ENCODE peak calls at places on chromosomes 1 and 21, in five cellular contexts. N, C, L, P and O are unnamed samples.

GRCh38 chr1:32647308-32648134 is 2.8 kb downstream of the ZBTB8OS start:
- DNase-seq in L (no peak), P (no peak), N (no peak), C (peak; percentile 8), O (no peak)

GRCh38 chr1:247574664-247575063 is 13.5 kb upstream of the OR2G2 start:
- DNase-seq in C (no peak), P (no peak), N (no peak), L (no peak), O (no peak)

GRCh38 chr1:111559736-111560279 is 56.4 kb upstream of the ADORA3 start:
- DNase-seq in L (peak; percentile 44), C (peak; percentile 92), P (no peak), N (peak; percentile 57), O (peak; percentile 67)

GRCh38 chr1:248873993-248874671 is 15.2 kb upstream of the ZNF692 start:
- DNase-seq in N (peak; percentile 81), P (peak; percentile 96), L (peak; percentile 84), C (peak; percentile 84), O (no peak)

GRCh38 chr1:109579044-109579443 is 30.6 kb downstream of the GNAI3 start:
- DNase-seq in L (no peak), C (peak; percentile 57), P (no peak), N (no peak), O (no peak)

GRCh38 chr1:160359559-160360226 is 7.2 kb upstream of the NHLH1 start:
- DNase-seq in N (peak; percentile 23), P (no peak), L (no peak), C (peak; percentile 33), O (no peak)

GRCh38 chr1:248691567-248692155 is 10.9 kb downstream of the OR14I1 start:
- DNase-seq in L (no peak), N (no peak), C (no peak), P (no peak), O (no peak)

GRCh38 chr21:30354308-30355005 is 6.1 kb upstream of the KRTAP23-1 start:
- DNase-seq in C (no peak), N (no peak), L (no peak), P (no peak), O (no peak)

GRCh38 chr1:147618077-147618569 is 52.2 kb downstream of the ACP6 start:
- DNase-seq in L (no peak), N (no peak), C (no peak), P (no peak), O (no peak)

GRCh38 chr1:156912861-156913808 is 7.3 kb upstream of the LRRC71 start:
- DNase-seq in P (no peak), L (no peak), N (no peak), C (no peak), O (no peak)

GRCh38 chr1:20551945-20552727 is at the start of gene FAM43B:
- DNase-seq in P (no peak), C (peak; percentile 58), L (no peak), N (no peak), O (no peak)

GRCh38 chr21:40176732-40177131 is 309.5 kb downstream of the PCP4 start:
- DNase-seq in P (no peak), C (no peak), L (no peak), N (no peak), O (no peak)

GRCh38 chr1:153509729-153510354 is 25.9 kb downstream of the S100A6 start:
- DNase-seq in L (peak; percentile 19), C (no peak), P (no peak), N (no peak), O (no peak)

GRCh38 chr1:62325696-62326095 is 6.5 kb upstream of the KANK4 start:
- DNase-seq in N (peak; percentile 40), L (peak; percentile 99), C (peak; percentile 93), P (no peak), O (no peak)

GRCh38 chr21:32496536-32496935 is 84.0 kb downstream of the EVA1C start:
- DNase-seq in P (no peak), N (no peak), L (no peak), C (no peak), O (no peak)

GRCh38 chr1:157219600-157219999 is 81.4 kb upstream of the ETV3 start:
- DNase-seq in C (no peak), L (no peak), P (no peak), N (no peak), O (no peak)

GRCh38 chr1:214566158-214567104 is 15.0 kb upstream of the PTPN14 start:
- DNase-seq in L (peak; percentile 82), P (no peak), C (peak; percentile 89), N (peak; percentile 84), O (no peak)

GRCh38 chr1:154328318-154329151 is 3.2 kb downstream of the ATP8B2 start:
- DNase-seq in P (no peak), N (peak; percentile 60), L (peak; percentile 58), C (peak; percentile 78), O (no peak)

GRCh38 chr1:12544357-12544756 is 73.7 kb downstream of the DHRS3 start:
- DNase-seq in C (no peak), L (no peak), P (no peak), N (no peak), O (no peak)

GRCh38 chr21:16418663-16419062 is 688.9 kb downstream of the USP25 start:
- DNase-seq in P (no peak), C (peak; percentile 18), N (no peak), L (no peak), O (no peak)

GRCh38 chr1:245060684-245061374 is 94.0 kb upstream of the KIF26B start:
- DNase-seq in L (no peak), P (no peak), N (no peak), C (no peak), O (no peak)

GRCh38 chr1:10901091-10901893 is 104.8 kb upstream of the CASZ1 start:
- DNase-seq in P (no peak), N (no peak), C (peak; percentile 37), L (peak; percentile 64), O (no peak)

GRCh38 chr1:42430286-42430685 is 25.5 kb downstream of the ZMYND12 start:
- DNase-seq in N (no peak), C (no peak), L (no peak), P (no peak), O (no peak)

GRCh38 chr21:16424331-16424749 is 694.6 kb downstream of the USP25 start:
- DNase-seq in L (peak; percentile 52), N (peak; percentile 11), P (no peak), C (peak; percentile 75), O (no peak)

GRCh38 chr1:19872190-19872589 is 10.0 kb upstream of the OTUD3 start:
- DNase-seq in C (no peak), P (no peak), L (peak; percentile 83), N (no peak), O (no peak)

GRCh38 chr1:162210171-162210570 is 140.7 kb downstream of the NOS1AP start:
- DNase-seq in N (no peak), P (no peak), C (no peak), L (no peak), O (no peak)

GRCh38 chr1:115158181-115158580 is 68.9 kb upstream of the TSPAN2 start:
- DNase-seq in N (no peak), P (no peak), C (peak; percentile 71), L (peak; percentile 95), O (no peak)

GRCh38 chr1:64686828-64687724 is 57.8 kb upstream of the RAVER2 start:
- DNase-seq in C (peak; percentile 49), L (peak; percentile 21), P (peak; percentile 30), N (peak; percentile 47), O (peak; percentile 16)

GRCh38 chr1:203172184-203173115 is 3.2 kb downstream of the MYBPH start:
- DNase-seq in C (peak; percentile 30), N (peak; percentile 14), P (peak; percentile 51), L (peak; percentile 40), O (peak; percentile 21)

GRCh38 chr1:191993549-191993948 is 164.7 kb upstream of the RGS18 start:
- DNase-seq in L (peak; percentile 6), N (no peak), C (no peak), P (no peak), O (peak; percentile 15)
- TF ChIP-seq CTCF in L (no peak), N (peak; percentile 31), C (no peak), P (no peak), O (peak; percentile 64)

DNA sequence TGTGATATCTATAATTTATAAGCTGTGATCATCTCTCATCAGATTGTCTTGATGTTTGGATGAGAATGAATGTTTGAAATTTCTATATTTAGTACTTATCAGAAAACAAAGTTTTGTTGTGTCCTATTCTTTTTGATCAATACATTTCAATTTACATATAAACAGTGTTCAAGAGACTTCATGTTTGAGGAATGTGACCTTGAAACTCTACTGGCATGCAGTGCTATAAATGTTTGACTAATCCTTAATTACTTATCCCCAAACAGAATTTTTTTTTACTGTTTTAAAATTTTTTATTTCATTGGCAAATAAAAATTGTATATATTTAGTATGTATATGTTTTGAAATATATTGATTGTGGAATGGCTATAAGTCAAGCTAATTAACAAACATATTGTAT is 1.5 kb upstream of the PRKAA2 start:
- DNase-seq in N (no peak), L (no peak), P (no peak), C (no peak), O (no peak)
- H3K27me3 ChIP-seq in N (no peaks in the 10 kb centered on the region), L (peaks cover 16% of the 10 kb centered on the region), P (no peaks in the 10 kb centered on the region), C (no peaks in the 10 kb centered on the region), O (no peaks in the 10 kb centered on the region)

GRCh38 chr1:226734611-226735153 is 4.4 kb downstream of the ITPKB start:
- DNase-seq in C (no peak), L (no peak), P (no peak), N (no peak), O (no peak)

GRCh38 chr1:226735576-226735975 is 3.5 kb downstream of the ITPKB start:
- DNase-seq in N (no peak), C (no peak), P (no peak), L (no peak), O (no peak)

GRCh38 chr1:226732856-226733291 is 6.2 kb downstream of the ITPKB start:
- DNase-seq in P (no peak), N (no peak), L (no peak), C (no peak), O (no peak)

GRCh38 chr1:226733309-226733708 is 5.8 kb downstream of the ITPKB start:
- DNase-seq in N (no peak), P (no peak), L (no peak), C (no peak), O (no peak)

DNA sequence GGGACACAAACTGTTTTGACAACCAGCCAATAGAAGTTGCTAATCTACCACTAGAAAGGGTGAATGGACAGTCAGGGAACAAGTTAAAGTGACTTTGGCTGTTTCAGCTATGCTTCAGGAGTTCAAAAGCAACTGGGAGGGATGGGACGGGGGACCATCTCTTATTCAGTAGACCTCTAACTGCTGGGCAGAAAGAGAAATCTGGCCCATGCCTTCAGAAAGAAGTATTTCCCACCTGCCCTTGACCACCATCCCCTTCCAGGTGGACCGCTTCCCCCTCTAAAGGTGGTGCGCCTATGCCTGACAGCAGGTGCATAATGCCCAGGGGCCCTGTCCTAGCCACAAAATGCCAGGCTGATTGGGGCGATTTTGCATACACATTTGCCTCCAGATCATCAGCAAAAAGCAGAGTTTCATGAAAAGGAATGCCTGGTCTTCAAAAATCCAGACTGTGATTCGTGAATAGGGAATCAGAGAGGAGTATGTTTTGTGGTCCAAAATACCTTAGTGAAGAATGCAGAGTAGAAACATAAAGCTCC is 5.1 kb downstream of the ITPKB start:
- DNase-seq in L (no peak), C (peak; percentile 24), N (no peak), P (no peak), O (no peak)
- H3K27ac ChIP-seq in L (no peak overlapping the region), C (no peak overlapping the region), N (no peak overlapping the region), P (no peak overlapping the region), O (no peak overlapping the region)

DNA sequence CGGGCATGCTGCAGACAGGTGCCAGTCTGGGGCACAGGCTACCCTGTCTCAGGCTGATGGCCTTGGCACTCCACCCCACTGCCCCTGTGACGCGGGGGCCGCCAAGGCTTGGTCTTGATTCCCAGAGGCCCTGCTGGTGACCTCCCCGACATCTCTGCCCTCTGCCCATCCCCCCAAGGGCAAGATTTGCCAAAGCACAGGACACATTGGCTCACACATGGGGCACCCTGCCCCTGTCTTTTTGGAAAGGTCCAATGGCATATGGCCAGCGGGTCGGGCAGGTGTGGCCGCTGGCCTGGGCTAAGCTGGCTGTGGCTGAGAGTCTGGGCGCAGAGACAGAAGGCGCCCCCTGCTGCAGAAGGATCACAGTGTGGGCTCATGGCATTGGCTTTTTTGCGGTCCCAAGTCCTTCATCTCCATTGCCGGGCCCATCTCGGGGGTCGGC is 4.6 kb downstream of the MIB2 start:
- DNase-seq in N (no peak), C (no peak), L (no peak), P (no peak), O (no peak)
- TF ChIP-seq CTCF in N (peak; percentile 52), C (no peak), L (no peak), P (peak; percentile 71), O (peak; percentile 13)